ENCODE peak calls at places on chromosomes 4 and X, in seven cellular contexts. O is amniotic stem cell, X is hepatocyte, S is left lung, V is AG08395, T is germinal center, Z is uterus. U is an unnamed sample.

GRCh38 chr4:47686294-47686872 is 151.5 kb downstream of the CORIN start:
- DNase-seq in S (peak), X (peak), T (peak), O (no peak), Z (peak), V (peak), U (no peak)

GRCh38 chr4:28402751-28403150 is 1542.1 kb downstream of the STIM2 start:
- DNase-seq in Z (no peak), T (no peak), X (no peak), S (no peak), O (no peak), V (no peak), U (no peak)

GRCh38 chr4:74480267-74480666 is 35.3 kb downstream of the AREG start:
- DNase-seq in O (no peak), S (no peak), V (no peak), X (no peak), Z (no peak), T (no peak), U (no peak)

GRCh38 chr4:39621582-39621981 is 17.1 kb downstream of the SMIM14 start:
- DNase-seq in T (no peak), O (peak), X (peak), V (peak), Z (peak), S (no peak), U (peak)

GRCh38 chr4:43471950-43472349 is 579.4 kb downstream of the GRXCR1 start:
- DNase-seq in T (no peak), O (no peak), X (no peak), S (no peak), Z (no peak), V (no peak), U (no peak)

GRCh38 chrX:121546317-121546716 is 498.9 kb downstream of the GLUD2 start:
- DNase-seq in X (no peak), Z (no peak), S (no peak), T (no peak), O (no peak), V (no peak), U (no peak)

GRCh38 chrX:104318330-104319009 is 63.7 kb upstream of the ESX1 start:
- DNase-seq in O (no peak), T (no peak), S (no peak), Z (no peak), X (peak), V (no peak), U (no peak)

GRCh38 chr4:140237616-140238352 is 83.8 kb upstream of the MAML3 start:
- DNase-seq in Z (peak), O (peak), T (no peak), V (peak), S (peak), X (peak), U (peak)

GRCh38 chr4:76563804-76564468 is 128.9 kb downstream of the SHROOM3 start:
- DNase-seq in O (no peak), T (no peak), Z (no peak), V (no peak), S (no peak), X (no peak), U (no peak)

GRCh38 chr4:118821590-118822293 is 14.2 kb downstream of the SEC24D start:
- DNase-seq in T (no peak), O (no peak), X (peak), V (no peak), S (no peak), Z (no peak), U (no peak)

GRCh38 chrX:53421125-53421524 is 1.3 kb downstream of the SMC1A start:
- DNase-seq in O (no peak), S (no peak), Z (no peak), V (no peak), X (no peak), T (no peak), U (no peak)

GRCh38 chrX:155718964-155719586 is 106.3 kb upstream of the TMLHE start:
- DNase-seq in T (no peak), Z (no peak), O (no peak), X (no peak), S (no peak), V (no peak), U (peak)

GRCh38 chrX:49155243-49155899 is 7.2 kb upstream of the MAGIX start:
- DNase-seq in S (no peak), V (peak), O (no peak), Z (peak), X (peak), T (peak), U (no peak)

GRCh38 chrX:18561020-18561419 is 110.9 kb downstream of the RS1 start:
- DNase-seq in V (no peak), Z (no peak), X (no peak), O (no peak), T (no peak), S (no peak), U (no peak)

GRCh38 chrX:155221351-155221750 is 5.1 kb downstream of the VBP1 start:
- DNase-seq in V (no peak), O (no peak), X (no peak), S (no peak), Z (no peak), T (no peak), U (no peak)

GRCh38 chr4:80266902-80267380 is 477 bp downstream of the FGF5 start:
- DNase-seq in X (peak), V (peak), T (no peak), O (no peak), Z (no peak), S (peak), U (peak)

GRCh38 chr4:36316544-36317082 is 35.2 kb downstream of the DTHD1 start:
- DNase-seq in T (no peak), O (no peak), Z (no peak), S (no peak), V (no peak), X (no peak), U (no peak)

GRCh38 chr4:38266616-38267015 is 306.4 kb downstream of the PTTG2 start:
- DNase-seq in O (peak), V (peak), Z (no peak), T (no peak), X (peak), S (no peak), U (peak)

GRCh38 chrX:119667111-119667928 is 25.6 kb downstream of the SEPTIN6 start:
- DNase-seq in Z (peak), X (no peak), S (no peak), O (no peak), V (no peak), T (no peak), U (no peak)

GRCh38 chr4:13912966-13913365 is 285.4 kb upstream of the BOD1L1 start:
- DNase-seq in V (no peak), Z (no peak), O (no peak), X (no peak), S (no peak), T (no peak), U (peak)

GRCh38 chr4:42074294-42074693 is 78.2 kb downstream of the BEND4 start:
- DNase-seq in O (no peak), Z (no peak), V (no peak), S (no peak), T (no peak), X (no peak), U (no peak)

GRCh38 chr4:75028196-75028854 is 95.4 kb downstream of the PARM1 start:
- DNase-seq in S (no peak), T (no peak), V (no peak), X (no peak), Z (no peak), O (no peak), U (no peak)

GRCh38 chrX:31705816-31706215 is 634.0 kb upstream of the FTHL17 start:
- DNase-seq in V (no peak), S (no peak), O (no peak), X (no peak), T (no peak), Z (no peak), U (no peak)

GRCh38 chr4:34010703-34011102 is 2233.6 kb downstream of the ARAP2 start:
- DNase-seq in V (no peak), O (no peak), S (no peak), Z (no peak), T (no peak), X (no peak), U (no peak)

GRCh38 chrX:111123125-111123524 is 27.1 kb downstream of the PAK3 start:
- DNase-seq in O (no peak), V (no peak), X (no peak), Z (no peak), S (no peak), T (no peak), U (no peak)

GRCh38 chr4:40238700-40239548 is 42.1 kb downstream of the RHOH start:
- DNase-seq in S (no peak), X (no peak), Z (no peak), T (no peak), V (no peak), O (no peak), U (no peak)

GRCh38 chrX:151359931-151360871 is 36.8 kb upstream of the VMA21 start:
- DNase-seq in O (no peak), V (peak), S (peak), Z (peak), T (peak), X (peak), U (no peak)

GRCh38 chrX:106263817-106264216 is 95.7 kb downstream of the PWWP3B start:
- DNase-seq in V (no peak), O (no peak), Z (no peak), X (no peak), S (no peak), T (no peak), U (no peak)

GRCh38 chr4:122831515-122832196 is 5.0 kb downstream of the FGF2 start:
- DNase-seq in Z (no peak), T (no peak), O (no peak), X (no peak), S (no peak), V (no peak), U (no peak)

GRCh38 chr4:172042714-172043114 is 229.5 kb downstream of the GALNTL6 start:
- DNase-seq in V (no peak), T (no peak), Z (no peak), X (peak), S (no peak), O (no peak), U (no peak)

GRCh38 chr4:155530290-155530689 is 136.4 kb upstream of the GUCY1A1 start:
- DNase-seq in O (no peak), X (no peak), V (no peak), T (no peak), Z (no peak), S (no peak), U (no peak)

GRCh38 chr4:82748781-82749504 is 49.7 kb downstream of the SCD5 start:
- DNase-seq in O (no peak), X (peak), S (no peak), V (no peak), Z (no peak), T (no peak), U (no peak)

GRCh38 chr4:11635336-11635735 is 206.6 kb upstream of the HS3ST1 start:
- DNase-seq in X (peak), Z (no peak), S (no peak), T (no peak), V (no peak), O (no peak), U (no peak)

GRCh38 chr4:47413515-47413914 is 50.0 kb downstream of the COMMD8 start:
- DNase-seq in T (peak), X (no peak), S (no peak), Z (no peak), O (no peak), V (no peak), U (no peak)

U was measured in stromal cell of bone marrow.